ENCODE peak calls at places on chromosomes 12 and 14, in five cellular contexts. G, C, T, H and F are unnamed samples.

GRCh38 chr12:113612076-113612728 is 140.5 kb upstream of the LHX5 start:
- DNase-seq in T (no peak), C (no peak), H (no peak), G (no peak), F (no peak)

GRCh38 chr14:32996343-32996742 is 57.7 kb downstream of the NPAS3 start:
- DNase-seq in H (no peak), G (no peak), T (no peak), C (no peak), F (no peak)

GRCh38 chr14:95838862-95839261 is 37.8 kb upstream of the TUNAR start:
- DNase-seq in T (no peak), G (no peak), H (no peak), C (no peak), F (no peak)

GRCh38 chr14:74018029-74018703 is 922 bp downstream of the ENTPD5 start:
- DNase-seq in C (no peak), G (no peak), H (no peak), T (peak), F (no peak)

GRCh38 chr12:22043943-22044342 is 2.1 kb upstream of the CMAS start:
- DNase-seq in H (no peak), T (no peak), G (no peak), C (no peak), F (no peak)

GRCh38 chr12:123427036-123427769 is 9.3 kb downstream of the RILPL2 start:
- DNase-seq in H (no peak), T (peak), C (no peak), G (no peak), F (no peak)

GRCh38 chr12:47903151-47903611 is 1.6 kb downstream of the VDR start:
- DNase-seq in H (no peak), T (peak), G (no peak), C (peak), F (no peak)

GRCh38 chr12:20561886-20562285 is 133.2 kb upstream of the SLCO1C1 start:
- DNase-seq in C (no peak), G (no peak), T (no peak), H (no peak), F (no peak)

GRCh38 chr12:113862570-113863454 is 103.3 kb downstream of the RBM19 start:
- DNase-seq in T (peak), H (no peak), C (peak), G (no peak), F (no peak)

GRCh38 chr12:83018063-83018462 is 331.4 kb downstream of the TMTC2 start:
- DNase-seq in C (no peak), H (no peak), G (no peak), T (no peak), F (no peak)
- TF ChIP-seq CTCF in C (no peak), H (no peak), G (no peak), T (no peak), F (no peak)

DNA sequence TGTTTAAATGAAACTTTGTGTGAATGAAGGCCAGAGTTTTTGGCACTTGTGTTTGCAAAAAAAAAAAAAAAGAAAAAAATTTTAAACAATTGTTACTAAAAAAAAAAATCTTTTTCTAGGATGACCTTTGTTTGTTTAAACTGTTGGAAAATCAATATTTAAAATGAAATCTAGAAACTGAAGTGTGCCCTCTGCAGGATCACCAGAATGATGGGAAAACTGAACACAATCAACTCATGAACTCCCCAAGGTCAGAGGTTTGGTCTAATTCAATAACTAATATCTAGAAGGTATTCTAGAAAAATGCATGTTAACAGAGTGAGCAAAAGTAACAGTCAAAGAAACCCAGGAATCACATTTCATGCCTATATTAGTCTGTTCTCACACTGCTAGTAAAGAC is 448.9 kb downstream of the FLRT2 start:
- DNase-seq in G (no peak), C (no peak), H (no peak), T (no peak), F (peak)
- TF ChIP-seq CTCF in G (no peak), C (peak), H (peak), T (no peak), F (peak)

GRCh38 chr12:15592934-15593333 is 196.3 kb downstream of the EPS8 start:
- DNase-seq in H (no peak), C (no peak), G (no peak), T (no peak), F (no peak)
- TF ChIP-seq CTCF in H (no peak), C (peak), G (peak), T (no peak), F (no peak)

GRCh38 chr14:86462193-86462592 is 932.2 kb downstream of the FLRT2 start:
- DNase-seq in G (no peak), T (no peak), H (no peak), C (peak), F (peak)
- TF ChIP-seq CTCF in G (peak), T (peak), H (peak), C (peak), F (peak)

GRCh38 chr12:53325539-53326061 is 4.2 kb upstream of the AAAS start:
- DNase-seq in H (no peak), T (no peak), C (peak), G (no peak), F (no peak)

GRCh38 chr12:53327435-53328042 is 6.1 kb upstream of the AAAS start:
- DNase-seq in T (no peak), C (no peak), G (no peak), H (no peak), F (no peak)

GRCh38 chr12:53324779-53325538 is 3.5 kb upstream of the AAAS start:
- DNase-seq in G (peak), C (peak), H (peak), T (peak), F (peak)

GRCh38 chr12:53326460-53327185 is 5.2 kb upstream of the AAAS start:
- DNase-seq in G (no peak), C (no peak), H (no peak), T (no peak), F (no peak)

DNA sequence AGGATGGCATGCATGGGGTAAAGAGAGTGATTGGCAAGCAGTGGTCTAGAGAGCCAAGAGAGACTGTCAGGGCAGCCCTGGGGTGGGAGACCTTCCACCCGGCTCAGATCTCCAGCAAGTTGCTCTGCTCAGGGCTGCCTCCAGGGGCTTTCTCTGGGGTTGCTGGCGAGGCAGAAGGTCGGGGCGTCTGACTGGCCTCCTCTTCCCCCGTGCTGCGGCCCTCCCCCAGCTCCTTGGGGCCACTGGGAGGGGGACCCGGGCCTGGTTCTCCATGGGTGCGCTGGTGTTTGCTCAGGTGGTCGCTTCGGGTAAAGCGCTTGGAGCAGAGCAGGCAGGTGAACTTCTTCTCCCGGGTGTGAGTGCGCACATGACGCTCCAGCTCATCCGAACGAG is 6.6 kb upstream of the AAAS start:
- DNase-seq in H (peak), C (peak), G (no peak), T (no peak), F (no peak)
- TF ChIP-seq CTCF in H (peak), C (peak), G (no peak), T (no peak), F (no peak)

GRCh38 chr12:5073838-5074237 is 30.2 kb downstream of the KCNA5 start:
- DNase-seq in T (no peak), G (peak), H (no peak), C (peak), F (no peak)

GRCh38 chr12:5073054-5073453 is 29.4 kb downstream of the KCNA5 start:
- DNase-seq in T (no peak), H (no peak), C (no peak), G (no peak), F (no peak)

GRCh38 chr12:5072326-5072725 is 28.6 kb downstream of the KCNA5 start:
- DNase-seq in G (no peak), C (no peak), H (no peak), T (no peak), F (no peak)

GRCh38 chr12:5070090-5070489 is 26.4 kb downstream of the KCNA5 start:
- DNase-seq in C (peak), G (no peak), H (no peak), T (no peak), F (no peak)

DNA sequence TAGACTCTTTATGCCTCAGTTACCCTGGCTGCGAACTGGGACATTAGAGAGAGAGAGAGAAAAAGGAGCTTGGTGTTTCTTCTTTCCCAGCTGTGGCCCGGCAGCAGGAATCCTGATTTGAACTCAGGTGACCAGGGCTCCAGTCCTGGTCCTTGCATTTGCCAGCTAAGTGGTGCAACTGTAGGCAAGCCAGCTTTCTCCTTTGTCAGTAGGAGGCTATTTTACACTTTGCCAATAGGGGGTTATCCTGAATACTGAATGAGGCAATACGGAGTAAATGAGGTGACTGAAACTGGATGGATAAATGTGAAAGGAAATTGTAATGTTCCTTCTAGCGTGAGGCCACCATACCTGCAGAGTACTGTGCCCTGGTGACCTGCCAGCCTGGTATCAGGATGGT is 27.8 kb downstream of the KCNA5 start:
- DNase-seq in G (no peak), C (no peak), T (no peak), H (no peak), F (no peak)
- TF ChIP-seq CTCF in G (no peak), C (peak), T (no peak), H (peak), F (no peak)

GRCh38 chr12:117850048-117850447 is 118.7 kb downstream of the KSR2 start:
- DNase-seq in G (peak), H (peak), C (peak), T (peak), F (no peak)

GRCh38 chr12:117855165-117855564 is 113.6 kb downstream of the KSR2 start:
- DNase-seq in H (no peak), G (no peak), T (no peak), C (no peak), F (no peak)

GRCh38 chr12:117857632-117858274 is 111.0 kb downstream of the KSR2 start:
- DNase-seq in C (peak), H (peak), G (no peak), T (peak), F (no peak)

GRCh38 chr12:117853600-117853999 is 115.2 kb downstream of the KSR2 start:
- DNase-seq in C (no peak), H (no peak), G (no peak), T (no peak), F (no peak)

DNA sequence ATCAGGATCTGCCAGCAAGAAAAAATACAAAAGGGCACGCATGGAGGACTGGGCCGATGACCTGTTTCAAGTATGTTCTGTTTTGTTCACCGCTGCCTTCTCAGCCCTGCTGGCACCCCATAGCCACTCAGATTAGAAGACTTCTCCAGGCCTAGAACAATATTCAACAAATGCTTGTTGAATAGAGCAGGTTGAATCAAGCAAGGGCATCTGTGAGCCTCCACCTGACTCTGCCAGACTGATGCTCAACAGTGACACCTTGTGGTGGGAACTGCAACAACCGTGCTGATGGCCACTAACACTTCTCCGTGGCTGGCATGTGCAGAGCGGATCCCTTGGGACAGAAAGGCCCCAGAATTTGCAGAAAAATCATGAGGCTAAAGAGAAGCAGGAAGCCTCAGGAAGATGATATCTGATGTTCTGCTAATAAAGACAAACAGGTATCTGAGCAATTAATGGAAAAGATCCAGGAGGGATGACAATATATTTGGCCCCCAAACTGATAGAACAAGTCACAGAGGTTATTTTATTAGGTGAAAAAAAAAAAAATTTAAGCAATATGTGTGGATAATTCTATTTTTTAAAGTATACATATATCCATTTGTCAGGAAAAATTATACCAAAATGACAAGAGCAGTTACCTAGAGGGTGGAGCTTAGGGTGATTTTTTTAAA is 114.3 kb downstream of the KSR2 start:
- DNase-seq in T (peak), G (no peak), C (peak), H (peak), F (peak)
- TF ChIP-seq CTCF in T (peak), G (peak), C (peak), H (peak), F (peak)

GRCh38 chr12:72134934-72135333 is 137.2 kb upstream of the TRHDE start:
- DNase-seq in H (no peak), G (no peak), C (no peak), T (no peak), F (no peak)

GRCh38 chr12:72139411-72139810 is 132.8 kb upstream of the TRHDE start:
- DNase-seq in C (no peak), G (no peak), T (no peak), H (no peak), F (no peak)

GRCh38 chr12:72136792-72137191 is 135.4 kb upstream of the TRHDE start:
- DNase-seq in C (peak), H (no peak), T (no peak), G (no peak), F (no peak)

DNA sequence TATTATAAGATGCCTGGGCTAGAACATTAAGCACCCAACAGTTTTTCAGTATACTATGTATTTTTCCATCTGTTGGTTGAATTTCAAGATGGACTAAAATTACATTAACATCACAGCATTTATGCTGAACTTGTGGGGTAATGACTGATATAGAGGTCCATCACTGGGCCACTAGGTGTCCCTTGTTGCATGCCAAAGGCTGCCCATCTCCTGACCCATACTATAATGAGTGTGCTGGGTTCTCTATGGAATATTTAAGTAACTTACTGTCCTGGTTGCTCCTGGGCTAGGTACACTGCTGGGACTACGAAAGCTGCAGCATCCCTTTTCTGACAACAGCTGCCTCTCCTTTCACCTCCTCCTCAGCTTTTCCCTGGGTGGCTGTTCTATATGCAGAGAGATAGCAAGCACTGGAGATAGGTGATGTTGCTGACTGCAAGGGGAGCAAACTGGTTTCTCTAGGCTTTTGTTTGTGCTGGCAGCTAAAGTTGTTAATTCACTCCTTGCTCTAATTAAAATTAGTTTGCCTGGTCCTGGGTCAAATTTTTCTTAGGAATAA is 138.6 kb upstream of the TRHDE start:
- DNase-seq in H (no peak), G (no peak), T (no peak), C (peak), F (no peak)
- TF ChIP-seq CTCF in H (no peak), G (peak), T (no peak), C (peak), F (peak)